ENCODE peak calls at places on chromosomes 6 and 20, in seven cellular contexts. One of them, this sample, is unnamed.
A peak's percentile ranks its signal among the peaks of the same experiment; 100 is the strongest.

GRCh38 chr6:140208286-140208685 is 833.8 kb upstream of the CITED2 start:
- DNase-seq in germinal center: no peak
- DNase-seq in nucleus accumbens: no peak
- DNase-seq in NCI-H187: no peak
- DNase-seq in T-helper 1 cell: no peak
- DNase-seq in hippocampal formation: no peak
- DNase-seq in amniotic stem cell: no peak
- DNase-seq in this sample: no peak

GRCh38 chr6:12538881-12539357 is 177.6 kb upstream of the PHACTR1 start:
- DNase-seq in amniotic stem cell: no peak
- DNase-seq in germinal center: no peak
- DNase-seq in hippocampal formation: no peak
- DNase-seq in nucleus accumbens: no peak
- DNase-seq in T-helper 1 cell: no peak
- DNase-seq in NCI-H187: no peak
- DNase-seq in this sample: no peak

GRCh38 chr6:16700202-16700997 is 60.9 kb downstream of the ATXN1 start:
- DNase-seq in T-helper 1 cell: peak; percentile 43
- DNase-seq in hippocampal formation: no peak
- DNase-seq in amniotic stem cell: no peak
- DNase-seq in nucleus accumbens: no peak
- DNase-seq in germinal center: no peak
- DNase-seq in NCI-H187: no peak
- DNase-seq in this sample: peak; percentile 40

GRCh38 chr6:44022296-44022661 is 105.0 kb downstream of the MRPL14 start:
- DNase-seq in hippocampal formation: no peak
- DNase-seq in nucleus accumbens: no peak
- DNase-seq in NCI-H187: no peak
- DNase-seq in T-helper 1 cell: no peak
- DNase-seq in amniotic stem cell: no peak
- DNase-seq in germinal center: no peak
- DNase-seq in this sample: no peak

GRCh38 chr6:156396068-156396771 is 381.0 kb upstream of the ARID1B start:
- DNase-seq in germinal center: peak; percentile 24
- DNase-seq in T-helper 1 cell: peak; percentile 75
- DNase-seq in NCI-H187: no peak
- DNase-seq in nucleus accumbens: no peak
- DNase-seq in hippocampal formation: no peak
- DNase-seq in amniotic stem cell: no peak
- DNase-seq in this sample: no peak

GRCh38 chr6:11275598-11275997 is 43.1 kb upstream of the NEDD9 start:
- DNase-seq in NCI-H187: no peak
- DNase-seq in T-helper 1 cell: peak; percentile 58
- DNase-seq in nucleus accumbens: no peak
- DNase-seq in hippocampal formation: no peak
- DNase-seq in germinal center: peak; percentile 15
- DNase-seq in amniotic stem cell: no peak
- DNase-seq in this sample: peak; percentile 67

GRCh38 chr20:49427751-49428518 is 54.5 kb downstream of the KCNB1 start:
- DNase-seq in NCI-H187: no peak
- DNase-seq in amniotic stem cell: no peak
- DNase-seq in T-helper 1 cell: no peak
- DNase-seq in nucleus accumbens: no peak
- DNase-seq in hippocampal formation: peak; percentile 42
- DNase-seq in germinal center: no peak
- DNase-seq in this sample: no peak

GRCh38 chr6:31797607-31798006 is 2.1 kb upstream of the VARS1 start:
- DNase-seq in hippocampal formation: no peak
- DNase-seq in nucleus accumbens: no peak
- DNase-seq in NCI-H187: no peak
- DNase-seq in germinal center: no peak
- DNase-seq in T-helper 1 cell: peak; percentile 77
- DNase-seq in amniotic stem cell: no peak
- DNase-seq in this sample: no peak

GRCh38 chr6:21022343-21023107 is 488.3 kb downstream of the CDKAL1 start:
- DNase-seq in amniotic stem cell: no peak
- DNase-seq in hippocampal formation: no peak
- DNase-seq in nucleus accumbens: no peak
- DNase-seq in T-helper 1 cell: no peak
- DNase-seq in germinal center: peak; percentile 27
- DNase-seq in NCI-H187: peak; percentile 10
- DNase-seq in this sample: no peak

GRCh38 chr6:146543940-146544661 is 468 bp downstream of the RAB32 start:
- DNase-seq in amniotic stem cell: peak; percentile 40
- DNase-seq in hippocampal formation: no peak
- DNase-seq in NCI-H187: no peak
- DNase-seq in germinal center: no peak
- DNase-seq in T-helper 1 cell: no peak
- DNase-seq in nucleus accumbens: no peak
- DNase-seq in this sample: no peak

GRCh38 chr6:32223258-32224235 is at the start of gene NOTCH4:
- DNase-seq in nucleus accumbens: no peak
- DNase-seq in amniotic stem cell: no peak
- DNase-seq in NCI-H187: no peak
- DNase-seq in germinal center: no peak
- DNase-seq in hippocampal formation: no peak
- DNase-seq in T-helper 1 cell: no peak
- DNase-seq in this sample: no peak

GRCh38 chr20:62741701-62742491 is 33.3 kb downstream of the NTSR1 start:
- DNase-seq in nucleus accumbens: no peak
- DNase-seq in NCI-H187: no peak
- DNase-seq in hippocampal formation: no peak
- DNase-seq in T-helper 1 cell: no peak
- DNase-seq in germinal center: no peak
- DNase-seq in amniotic stem cell: no peak
- DNase-seq in this sample: no peak

GRCh38 chr6:23600118-23600517 is 525.9 kb upstream of the NRSN1 start:
- DNase-seq in amniotic stem cell: no peak
- DNase-seq in NCI-H187: no peak
- DNase-seq in nucleus accumbens: no peak
- DNase-seq in hippocampal formation: no peak
- DNase-seq in germinal center: no peak
- DNase-seq in T-helper 1 cell: no peak
- DNase-seq in this sample: no peak

GRCh38 chr6:119844385-119844784 is 494.8 kb upstream of the MAN1A1 start:
- DNase-seq in amniotic stem cell: no peak
- DNase-seq in nucleus accumbens: no peak
- DNase-seq in NCI-H187: no peak
- DNase-seq in germinal center: no peak
- DNase-seq in T-helper 1 cell: no peak
- DNase-seq in hippocampal formation: no peak
- DNase-seq in this sample: no peak

GRCh38 chr6:92122746-92123145 is 1296.6 kb downstream of the EPHA7 start:
- DNase-seq in nucleus accumbens: no peak
- DNase-seq in NCI-H187: no peak
- DNase-seq in T-helper 1 cell: no peak
- DNase-seq in hippocampal formation: peak; percentile 40
- DNase-seq in amniotic stem cell: no peak
- DNase-seq in germinal center: no peak
- DNase-seq in this sample: no peak

GRCh38 chr20:8020314-8021079 is 936 bp upstream of the TMX4 start:
- DNase-seq in T-helper 1 cell: peak; percentile 76
- DNase-seq in amniotic stem cell: no peak
- DNase-seq in nucleus accumbens: no peak
- DNase-seq in hippocampal formation: no peak
- DNase-seq in NCI-H187: no peak
- DNase-seq in germinal center: peak; percentile 52
- DNase-seq in this sample: peak; percentile 47

GRCh38 chr6:159252955-159253508 is 83.8 kb downstream of the FNDC1 start:
- DNase-seq in germinal center: peak; percentile 66
- DNase-seq in T-helper 1 cell: peak; percentile 8
- DNase-seq in nucleus accumbens: no peak
- DNase-seq in NCI-H187: peak; percentile 78
- DNase-seq in hippocampal formation: peak; percentile 42
- DNase-seq in amniotic stem cell: no peak
- DNase-seq in this sample: no peak